ENCODE peak calls at places on chromosomes 16 and 17, in six cellular contexts. One of them, this sample, is unnamed.

GRCh38 chr16:29760567-29761279 is 14.9 kb upstream of the C16orf54 start:
- DNase-seq in naive thymus-derived CD8-positive, alpha-beta T cell: no peak
- DNase-seq in DMS53: peak
- DNase-seq in uterus: no peak
- DNase-seq in ELR: no peak
- DNase-seq in hippocampal formation: no peak
- DNase-seq in this sample: no peak

GRCh38 chr17:163514-164103 is 17.8 kb downstream of the DOC2B start:
- DNase-seq in naive thymus-derived CD8-positive, alpha-beta T cell: no peak
- DNase-seq in DMS53: no peak
- DNase-seq in uterus: no peak
- DNase-seq in ELR: peak
- DNase-seq in hippocampal formation: no peak
- DNase-seq in this sample: no peak

GRCh38 chr16:85279874-85280545 is 167.7 kb upstream of the CIBAR2 start:
- DNase-seq in naive thymus-derived CD8-positive, alpha-beta T cell: no peak
- DNase-seq in DMS53: no peak
- DNase-seq in uterus: no peak
- DNase-seq in ELR: no peak
- DNase-seq in hippocampal formation: peak
- DNase-seq in this sample: no peak

GRCh38 chr17:8091033-8091687 is 3.6 kb upstream of the ALOX12B start:
- DNase-seq in naive thymus-derived CD8-positive, alpha-beta T cell: no peak
- DNase-seq in DMS53: no peak
- DNase-seq in uterus: no peak
- DNase-seq in ELR: no peak
- DNase-seq in hippocampal formation: no peak
- DNase-seq in this sample: no peak

GRCh38 chr16:89105599-89106151 is 12.0 kb downstream of the ACSF3 start:
- DNase-seq in naive thymus-derived CD8-positive, alpha-beta T cell: no peak
- DNase-seq in DMS53: no peak
- DNase-seq in uterus: no peak
- DNase-seq in ELR: no peak
- DNase-seq in hippocampal formation: no peak
- DNase-seq in this sample: no peak

GRCh38 chr17:41540921-41541625 is 13.0 kb upstream of the KRT19 start:
- DNase-seq in naive thymus-derived CD8-positive, alpha-beta T cell: no peak
- DNase-seq in DMS53: peak
- DNase-seq in uterus: no peak
- DNase-seq in ELR: peak
- DNase-seq in hippocampal formation: no peak
- DNase-seq in this sample: no peak

GRCh38 chr16:85425061-85425662 is 188.0 kb upstream of the GSE1 start:
- DNase-seq in naive thymus-derived CD8-positive, alpha-beta T cell: no peak
- DNase-seq in DMS53: peak
- DNase-seq in uterus: no peak
- DNase-seq in ELR: no peak
- DNase-seq in hippocampal formation: no peak
- DNase-seq in this sample: no peak

GRCh38 chr17:74757931-74758845 is 9.8 kb downstream of the NHERF1 start:
- DNase-seq in naive thymus-derived CD8-positive, alpha-beta T cell: no peak
- DNase-seq in DMS53: no peak
- DNase-seq in uterus: no peak
- DNase-seq in ELR: no peak
- DNase-seq in hippocampal formation: no peak
- DNase-seq in this sample: no peak

GRCh38 chr16:31215287-31216115 is 1.4 kb downstream of the PYDC1 start:
- DNase-seq in naive thymus-derived CD8-positive, alpha-beta T cell: peak
- DNase-seq in DMS53: peak
- DNase-seq in uterus: peak
- DNase-seq in ELR: peak
- DNase-seq in hippocampal formation: no peak
- DNase-seq in this sample: no peak

GRCh38 chr17:29566473-29567361 is at the start of gene ABHD15:
- DNase-seq in naive thymus-derived CD8-positive, alpha-beta T cell: no peak
- DNase-seq in DMS53: peak
- DNase-seq in uterus: peak
- DNase-seq in ELR: peak
- DNase-seq in hippocampal formation: peak
- DNase-seq in this sample: peak

GRCh38 chr17:7843536-7844291 is 9.7 kb downstream of the KDM6B start:
- DNase-seq in naive thymus-derived CD8-positive, alpha-beta T cell: peak
- DNase-seq in DMS53: peak
- DNase-seq in uterus: peak
- DNase-seq in ELR: peak
- DNase-seq in hippocampal formation: peak
- DNase-seq in this sample: peak

This sample was measured in HCEC 1CT.